ENCODE peak calls at places on chromosome 6, in five cellular contexts. C, K, I, D and G are unnamed samples.

GRCh38 chr6:13131935-13132661 is 196.2 kb downstream of the TBC1D7 start:
- DNase-seq in K (no peak), I (no peak), D (no peak), C (no peak), G (no peak)

GRCh38 chr6:4575724-4576123 is 200.5 kb upstream of the CDYL start:
- DNase-seq in C (peak; percentile 26), I (no peak), D (no peak), K (no peak), G (no peak)

GRCh38 chr6:20687494-20687893 is 153.2 kb downstream of the CDKAL1 start:
- DNase-seq in I (no peak), K (no peak), D (no peak), C (no peak), G (no peak)

GRCh38 chr6:53119349-53119748 is 29.3 kb downstream of the GCM1 start:
- DNase-seq in C (peak; percentile 30), K (peak; percentile 4), D (no peak), I (no peak), G (no peak)

GRCh38 chr6:1730882-1731281 is 121.2 kb downstream of the FOXC1 start:
- DNase-seq in K (no peak), C (no peak), D (no peak), I (no peak), G (no peak)

GRCh38 chr6:161406633-161407032 is 132.8 kb upstream of the AGPAT4 start:
- DNase-seq in C (peak; percentile 100), I (no peak), K (no peak), D (no peak), G (no peak)

GRCh38 chr6:14459315-14459714 is 341.7 kb downstream of the CD83 start:
- DNase-seq in C (peak; percentile 43), I (no peak), K (no peak), D (no peak), G (no peak)

GRCh38 chr6:160733045-160733646 is 31.1 kb downstream of the PLG start:
- DNase-seq in C (peak; percentile 56), D (peak; percentile 47), I (peak; percentile 60), K (peak; percentile 7), G (peak; percentile 23)

GRCh38 chr6:87419266-87419665 is 11.5 kb downstream of the CFAP206 start:
- DNase-seq in C (no peak), D (no peak), K (no peak), I (no peak), G (no peak)

GRCh38 chr6:37897321-37897720 is 77.8 kb downstream of the ZFAND3 start:
- DNase-seq in D (no peak), K (no peak), C (peak; percentile 49), I (no peak), G (no peak)

GRCh38 chr6:169932491-169932890 is 181.1 kb downstream of the ERMARD start:
- DNase-seq in K (no peak), D (no peak), C (no peak), I (no peak), G (no peak)

GRCh38 chr6:22470454-22471368 is 98.7 kb upstream of the HDGFL1 start:
- DNase-seq in I (peak; percentile 77), K (peak; percentile 1), C (peak; percentile 65), D (no peak), G (no peak)

GRCh38 chr6:11270030-11271027 is 37.9 kb upstream of the NEDD9 start:
- DNase-seq in K (no peak), D (no peak), C (no peak), I (peak; percentile 61), G (no peak)

GRCh38 chr6:108501559-108501958 is 59.2 kb upstream of the FOXO3 start:
- DNase-seq in K (no peak), D (no peak), C (peak; percentile 33), I (no peak), G (no peak)

GRCh38 chr6:150373260-150373701 is 4.5 kb downstream of the IYD start:
- DNase-seq in C (peak; percentile 88), D (no peak), K (no peak), I (peak; percentile 76), G (no peak)

GRCh38 chr6:32255212-32256153 is 31.6 kb upstream of the NOTCH4 start:
- DNase-seq in D (peak; percentile 68), C (peak; percentile 93), K (peak; percentile 72), I (peak; percentile 87), G (peak; percentile 84)

GRCh38 chr6:14927398-14927797 is 318.5 kb upstream of the JARID2 start:
- DNase-seq in C (no peak), I (no peak), K (no peak), D (no peak), G (no peak)

GRCh38 chr6:44431118-44431725 is 43.7 kb downstream of the CDC5L start:
- DNase-seq in I (peak; percentile 44), C (peak; percentile 82), D (peak; percentile 30), K (peak; percentile 19), G (peak; percentile 22)

GRCh38 chr6:84026721-84027164 is 6.8 kb upstream of the MRAP2 start:
- DNase-seq in I (no peak), K (no peak), D (no peak), C (no peak), G (no peak)

GRCh38 chr6:54010340-54011276 is 100.6 kb upstream of the MLIP start:
- DNase-seq in K (no peak), D (no peak), I (peak; percentile 48), C (peak; percentile 47), G (no peak)

GRCh38 chr6:2240961-2241360 is 4.4 kb downstream of the GMDS start:
- DNase-seq in I (no peak), C (no peak), D (no peak), K (no peak), G (no peak)

GRCh38 chr6:161557333-161558107 is 283.7 kb upstream of the AGPAT4 start:
- DNase-seq in D (no peak), I (no peak), C (no peak), K (no peak), G (no peak)

GRCh38 chr6:41721396-41721795 is 14.0 kb downstream of the TFEB start:
- DNase-seq in K (no peak), C (no peak), D (no peak), I (no peak), G (no peak)
- H3K4me3 ChIP-seq in K (no peak overlapping the region), C (no peak overlapping the region), D (no peak overlapping the region), I (no peak overlapping the region), G (no peak overlapping the region)

DNA sequence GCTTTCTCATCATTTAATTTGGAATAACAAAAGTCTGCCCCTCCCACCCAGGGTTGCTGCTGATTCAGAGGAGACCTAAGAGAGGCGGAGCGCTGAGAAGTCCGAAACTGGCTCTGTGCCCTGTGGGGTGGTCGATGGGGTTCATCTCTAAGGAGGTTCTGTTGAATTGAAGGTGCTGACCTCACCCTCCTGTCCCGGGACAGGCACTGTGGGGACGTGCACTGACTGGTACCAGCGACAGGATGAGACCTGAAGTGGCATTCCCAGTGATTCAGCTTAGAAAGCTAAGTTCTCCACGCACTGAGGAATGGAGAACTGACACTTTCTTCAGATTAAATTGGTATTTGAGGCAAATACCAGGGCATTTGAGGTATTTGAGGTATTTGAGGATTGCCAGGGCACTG is 1.3 kb downstream of the GUCA1B start:
- DNase-seq in I (no peak), D (no peak), K (no peak), C (peak; percentile 33), G (peak; percentile 28)
- H3K4me3 ChIP-seq in I (no peak overlapping the region), D (no peak overlapping the region), K (no peak overlapping the region), C (no peak overlapping the region), G (no peak overlapping the region)

GRCh38 chr6:36355819-36356218 is 19.1 kb upstream of the BNIP5 start:
- DNase-seq in C (no peak), D (no peak), I (no peak), K (no peak), G (no peak)

GRCh38 chr6:36357872-36358234 is 21.2 kb upstream of the BNIP5 start:
- DNase-seq in I (no peak), K (no peak), C (no peak), D (no peak), G (no peak)

GRCh38 chr6:36361071-36361470 is 24.4 kb upstream of the BNIP5 start:
- DNase-seq in I (no peak), K (no peak), D (no peak), C (no peak), G (no peak)

GRCh38 chr6:36360241-36361054 is 23.8 kb upstream of the BNIP5 start:
- DNase-seq in D (peak; percentile 85), C (peak; percentile 66), K (peak; percentile 68), I (peak; percentile 92), G (peak; percentile 42)

DNA sequence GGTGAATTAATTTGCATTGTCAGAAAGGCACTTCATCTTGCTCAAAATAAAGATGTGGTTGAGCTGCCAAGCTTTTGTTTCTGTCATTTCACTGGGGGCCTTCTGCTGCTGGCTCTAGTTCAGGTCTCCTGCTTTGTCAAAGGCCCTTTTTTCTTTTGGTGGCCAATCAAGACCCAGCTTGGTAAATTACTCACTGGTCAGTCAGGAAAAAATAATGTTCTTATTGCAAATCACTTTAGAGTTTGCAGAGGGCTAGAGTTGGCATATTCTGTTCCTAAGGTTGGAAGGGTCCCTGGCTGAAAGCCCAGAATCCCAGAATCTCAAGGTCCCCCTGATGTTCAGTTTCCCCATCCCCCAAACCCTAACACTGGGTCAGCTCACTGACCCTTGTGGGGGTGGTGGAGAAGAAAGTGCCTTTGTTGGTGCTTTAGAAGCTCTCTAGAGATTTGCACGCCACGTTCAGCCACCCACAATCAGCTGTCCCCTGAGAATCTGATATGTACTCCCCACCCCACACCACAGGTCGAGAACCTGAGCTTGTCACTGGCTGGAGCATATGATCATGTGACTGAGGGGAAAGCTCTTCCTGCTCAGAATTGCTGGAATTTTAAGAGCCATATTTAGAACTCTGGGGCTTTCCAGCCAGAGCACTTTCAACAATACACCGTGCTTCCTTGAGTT is 21.7 kb upstream of the BNIP5 start:
- DNase-seq in K (no peak), I (no peak), D (no peak), C (peak; percentile 17), G (no peak)
- H3K4me3 ChIP-seq in K (no peak overlapping the region), I (no peak overlapping the region), D (no peak overlapping the region), C (no peak overlapping the region), G (no peak overlapping the region)

DNA sequence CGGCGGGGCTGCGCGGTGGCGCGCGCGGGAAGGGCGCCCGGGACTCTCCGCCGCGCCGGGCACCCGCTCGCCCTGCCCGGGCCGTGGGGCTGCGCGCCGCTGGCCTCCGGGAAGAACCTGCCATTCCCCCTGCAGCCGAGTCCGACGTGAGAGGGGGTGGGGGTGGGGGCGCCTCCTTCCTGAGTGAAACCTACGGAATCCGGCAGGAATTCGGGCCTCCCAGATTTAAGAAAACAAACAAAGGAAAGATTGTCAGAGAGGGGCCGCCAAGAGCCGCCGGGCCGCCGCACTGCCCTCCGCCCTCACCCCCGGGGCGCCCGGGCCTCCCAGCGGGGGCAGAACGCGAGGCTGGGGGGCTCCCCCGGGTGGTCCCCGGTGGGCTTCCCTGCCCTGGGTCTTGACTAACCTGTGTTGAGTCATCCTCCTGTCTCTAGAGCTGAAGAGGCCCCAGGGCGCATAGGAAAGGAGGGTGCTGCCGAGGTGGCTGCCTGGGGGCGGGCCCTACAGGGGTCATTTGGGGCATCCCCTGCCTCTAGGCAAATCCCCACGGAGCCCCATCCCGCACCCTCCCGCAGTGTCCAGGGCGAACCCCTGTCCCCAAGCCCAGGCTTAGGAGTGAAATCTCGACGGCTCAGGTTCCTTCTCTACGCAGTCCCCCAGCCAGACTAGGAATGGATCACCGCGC is 42.2 kb upstream of the FOXP4 start:
- DNase-seq in C (no peak), I (peak; percentile 73), K (peak; percentile 27), D (no peak), G (no peak)
- H3K4me3 ChIP-seq in C (no peak overlapping the region), I (peak overlapping the region; percentile 48), K (peak overlapping the region; percentile 54), D (peak overlapping the region; percentile 61), G (peak overlapping the region; percentile 21)